ENCODE peak calls at places on chromosomes 11 and 22, in ten cellular contexts. One of them, this sample, is unnamed.

GRCh38 chr11:119369035-119369925 is 12.2 kb downstream of the USP2 start:
- DNase-seq in fibroblast of mammary gland: peak; percentile 62
- DNase-seq in NT2/D1: no peak
- DNase-seq in fibroblast of lung: no peak
- DNase-seq in adrenal gland: no peak
- DNase-seq in AG10803: peak; percentile 58
- DNase-seq in HL-60: no peak
- DNase-seq in neuronal stem cell: no peak
- DNase-seq in coronary artery: no peak
- DNase-seq in A549: no peak
- DNase-seq in this sample: no peak

GRCh38 chr22:22929381-22930221 is 42.0 kb downstream of the IGLL5 start:
- DNase-seq in fibroblast of mammary gland: no peak
- DNase-seq in NT2/D1: no peak
- DNase-seq in fibroblast of lung: no peak
- DNase-seq in adrenal gland: no peak
- DNase-seq in AG10803: no peak
- DNase-seq in HL-60: no peak
- DNase-seq in neuronal stem cell: no peak
- DNase-seq in coronary artery: no peak
- DNase-seq in A549: no peak
- DNase-seq in this sample: no peak

GRCh38 chr11:23211221-23211620 is 350.9 kb upstream of the CCDC179 start:
- DNase-seq in fibroblast of mammary gland: no peak
- DNase-seq in NT2/D1: no peak
- DNase-seq in fibroblast of lung: peak; percentile 55
- DNase-seq in adrenal gland: no peak
- DNase-seq in AG10803: peak; percentile 16
- DNase-seq in HL-60: no peak
- DNase-seq in neuronal stem cell: no peak
- DNase-seq in coronary artery: no peak
- DNase-seq in A549: no peak
- DNase-seq in this sample: no peak

GRCh38 chr11:126702987-126703386 is 297.6 kb downstream of the KIRREL3 start:
- DNase-seq in fibroblast of mammary gland: no peak
- DNase-seq in NT2/D1: no peak
- DNase-seq in fibroblast of lung: peak; percentile 22
- DNase-seq in adrenal gland: peak; percentile 53
- DNase-seq in AG10803: no peak
- DNase-seq in HL-60: no peak
- DNase-seq in neuronal stem cell: no peak
- DNase-seq in coronary artery: no peak
- DNase-seq in A549: no peak
- DNase-seq in this sample: no peak

GRCh38 chr11:27673979-27674663 is 26.1 kb downstream of the BDNF start:
- DNase-seq in fibroblast of mammary gland: no peak
- DNase-seq in NT2/D1: no peak
- DNase-seq in fibroblast of lung: no peak
- DNase-seq in adrenal gland: no peak
- DNase-seq in AG10803: no peak
- DNase-seq in HL-60: no peak
- DNase-seq in neuronal stem cell: no peak
- DNase-seq in coronary artery: no peak
- DNase-seq in A549: no peak
- DNase-seq in this sample: no peak

GRCh38 chr11:15829312-15829711 is 527.0 kb downstream of the SOX6 start:
- DNase-seq in fibroblast of mammary gland: no peak
- DNase-seq in NT2/D1: no peak
- DNase-seq in fibroblast of lung: no peak
- DNase-seq in adrenal gland: no peak
- DNase-seq in AG10803: no peak
- DNase-seq in HL-60: no peak
- DNase-seq in neuronal stem cell: no peak
- DNase-seq in coronary artery: no peak
- DNase-seq in A549: no peak
- DNase-seq in this sample: no peak

GRCh38 chr11:69705901-69706787 is 2.3 kb upstream of the FGF19 start:
- DNase-seq in fibroblast of mammary gland: no peak
- DNase-seq in NT2/D1: no peak
- DNase-seq in fibroblast of lung: no peak
- DNase-seq in adrenal gland: no peak
- DNase-seq in AG10803: no peak
- DNase-seq in HL-60: no peak
- DNase-seq in neuronal stem cell: no peak
- DNase-seq in coronary artery: no peak
- DNase-seq in A549: no peak
- DNase-seq in this sample: no peak

GRCh38 chr11:130473795-130474377 is 25.4 kb downstream of the ADAMTS15 start:
- DNase-seq in fibroblast of mammary gland: no peak
- DNase-seq in NT2/D1: no peak
- DNase-seq in fibroblast of lung: no peak
- DNase-seq in adrenal gland: no peak
- DNase-seq in AG10803: no peak
- DNase-seq in HL-60: no peak
- DNase-seq in neuronal stem cell: no peak
- DNase-seq in coronary artery: peak; percentile 69
- DNase-seq in A549: no peak
- DNase-seq in this sample: no peak

GRCh38 chr22:47176573-47177333 is 414.3 kb downstream of the TBC1D22A start:
- DNase-seq in fibroblast of mammary gland: no peak
- DNase-seq in NT2/D1: no peak
- DNase-seq in fibroblast of lung: no peak
- DNase-seq in adrenal gland: peak; percentile 16
- DNase-seq in AG10803: no peak
- DNase-seq in HL-60: no peak
- DNase-seq in neuronal stem cell: no peak
- DNase-seq in coronary artery: peak; percentile 63
- DNase-seq in A549: no peak
- DNase-seq in this sample: no peak

GRCh38 chr11:16879690-16880089 is 134.5 kb downstream of the PLEKHA7 start:
- DNase-seq in fibroblast of mammary gland: peak; percentile 14
- DNase-seq in NT2/D1: no peak
- DNase-seq in fibroblast of lung: no peak
- DNase-seq in adrenal gland: no peak
- DNase-seq in AG10803: no peak
- DNase-seq in HL-60: no peak
- DNase-seq in neuronal stem cell: no peak
- DNase-seq in coronary artery: no peak
- DNase-seq in A549: no peak
- DNase-seq in this sample: no peak
- H3K4me3 ChIP-seq in fibroblast of mammary gland: no peak overlapping the region
- H3K4me3 ChIP-seq in NT2/D1: no peak overlapping the region
- H3K4me3 ChIP-seq in fibroblast of lung: no peak overlapping the region
- H3K4me3 ChIP-seq in adrenal gland: no peak overlapping the region
- H3K4me3 ChIP-seq in AG10803: no peak overlapping the region
- H3K4me3 ChIP-seq in HL-60: no peak overlapping the region
- H3K4me3 ChIP-seq in neuronal stem cell: no peak overlapping the region
- H3K4me3 ChIP-seq in coronary artery: no peak overlapping the region
- H3K4me3 ChIP-seq in A549: no peak overlapping the region
- H3K4me3 ChIP-seq in this sample: no peak overlapping the region

DNA sequence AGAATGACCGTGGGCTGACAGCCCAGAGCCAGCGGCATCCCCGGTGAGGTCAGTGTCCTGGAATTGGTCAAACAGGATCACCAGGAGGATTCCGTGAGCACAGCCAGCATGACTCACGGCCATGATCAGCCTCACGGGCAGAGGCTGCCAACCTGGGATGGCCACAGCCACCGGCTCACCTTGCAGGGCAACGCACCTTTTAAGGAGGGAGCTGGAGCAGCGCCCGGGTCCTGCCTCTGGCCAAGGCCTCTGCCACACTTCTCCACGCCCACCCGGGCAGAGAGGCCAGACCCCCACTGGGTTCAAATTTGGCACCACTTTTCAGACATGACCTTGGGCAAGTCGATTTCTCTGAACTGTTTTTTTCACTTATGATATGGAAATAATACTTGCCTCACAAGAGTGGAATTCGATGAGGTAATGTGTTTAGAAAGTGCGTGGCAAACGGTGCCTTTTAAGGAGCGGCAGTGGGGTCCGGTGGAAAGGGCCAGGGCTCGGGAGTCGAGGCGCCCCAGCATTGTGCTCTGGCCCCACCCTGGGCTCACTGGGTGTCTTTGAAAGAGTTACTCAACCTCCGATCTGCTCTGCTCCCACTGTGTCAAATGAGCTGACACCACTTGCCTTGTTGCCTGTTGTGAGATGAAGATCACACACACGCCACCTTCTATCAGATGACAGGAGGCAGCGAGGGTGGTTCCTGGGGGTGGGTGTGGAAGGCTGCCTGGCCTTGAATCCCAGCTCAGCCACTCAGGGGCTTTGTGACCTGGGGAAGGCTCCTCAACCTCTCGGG is 16.0 kb downstream of the TXN2 start:
- DNase-seq in fibroblast of mammary gland: peak; percentile 85
- DNase-seq in NT2/D1: no peak
- DNase-seq in fibroblast of lung: peak; percentile 95
- DNase-seq in adrenal gland: peak; percentile 96
- DNase-seq in AG10803: peak; percentile 79
- DNase-seq in HL-60: no peak
- DNase-seq in neuronal stem cell: no peak
- DNase-seq in coronary artery: peak; percentile 90
- DNase-seq in A549: peak; percentile 87
- DNase-seq in this sample: peak; percentile 85
- H3K4me3 ChIP-seq in fibroblast of mammary gland: no peak overlapping the region
- H3K4me3 ChIP-seq in NT2/D1: no peak overlapping the region
- H3K4me3 ChIP-seq in fibroblast of lung: no peak overlapping the region
- H3K4me3 ChIP-seq in adrenal gland: no peak overlapping the region
- H3K4me3 ChIP-seq in AG10803: no peak overlapping the region
- H3K4me3 ChIP-seq in HL-60: no peak overlapping the region
- H3K4me3 ChIP-seq in neuronal stem cell: no peak overlapping the region
- H3K4me3 ChIP-seq in coronary artery: no peak overlapping the region
- H3K4me3 ChIP-seq in A549: no peak overlapping the region
- H3K4me3 ChIP-seq in this sample: no peak overlapping the region

DNA sequence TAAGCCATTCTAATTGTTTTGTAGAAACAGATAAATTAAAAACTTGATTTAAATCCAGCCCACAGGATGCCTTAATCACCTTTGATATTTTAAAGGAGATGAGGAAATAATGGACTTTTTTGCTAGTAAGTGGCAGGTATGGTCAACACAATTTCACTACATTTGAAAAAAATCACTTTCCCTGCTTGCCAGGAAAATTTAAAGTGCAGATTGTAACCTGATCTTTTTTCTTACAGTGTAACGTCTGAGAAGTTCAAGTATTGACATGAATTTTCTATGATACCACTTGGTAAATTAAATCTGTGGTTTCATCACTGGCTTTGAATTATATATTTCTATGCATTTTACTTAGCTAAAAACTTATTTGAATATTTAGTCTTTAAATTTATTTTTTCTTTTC is 65.3 kb downstream of the ARHGEF12 start:
- DNase-seq in fibroblast of mammary gland: no peak
- DNase-seq in NT2/D1: no peak
- DNase-seq in fibroblast of lung: peak; percentile 19
- DNase-seq in adrenal gland: no peak
- DNase-seq in AG10803: no peak
- DNase-seq in HL-60: no peak
- DNase-seq in neuronal stem cell: no peak
- DNase-seq in coronary artery: no peak
- DNase-seq in A549: no peak
- DNase-seq in this sample: no peak
- H3K4me3 ChIP-seq in fibroblast of mammary gland: no peak overlapping the region
- H3K4me3 ChIP-seq in NT2/D1: no peak overlapping the region
- H3K4me3 ChIP-seq in fibroblast of lung: peak overlapping the region; percentile 7
- H3K4me3 ChIP-seq in adrenal gland: no peak overlapping the region
- H3K4me3 ChIP-seq in AG10803: no peak overlapping the region
- H3K4me3 ChIP-seq in HL-60: no peak overlapping the region
- H3K4me3 ChIP-seq in neuronal stem cell: no peak overlapping the region
- H3K4me3 ChIP-seq in coronary artery: no peak overlapping the region
- H3K4me3 ChIP-seq in A549: peak overlapping the region; percentile 36
- H3K4me3 ChIP-seq in this sample: peak overlapping the region; percentile 28

GRCh38 chr22:25419247-25420113 is 145.0 kb upstream of the GRK3 start:
- DNase-seq in fibroblast of mammary gland: no peak
- DNase-seq in NT2/D1: no peak
- DNase-seq in fibroblast of lung: no peak
- DNase-seq in adrenal gland: peak; percentile 55
- DNase-seq in AG10803: peak; percentile 20
- DNase-seq in HL-60: peak; percentile 98
- DNase-seq in neuronal stem cell: no peak
- DNase-seq in coronary artery: no peak
- DNase-seq in A549: no peak
- DNase-seq in this sample: no peak
- H3K4me3 ChIP-seq in fibroblast of mammary gland: no peak overlapping the region
- H3K4me3 ChIP-seq in NT2/D1: no peak overlapping the region
- H3K4me3 ChIP-seq in fibroblast of lung: no peak overlapping the region
- H3K4me3 ChIP-seq in adrenal gland: no peak overlapping the region
- H3K4me3 ChIP-seq in AG10803: peak overlapping the region; percentile 2
- H3K4me3 ChIP-seq in HL-60: peak overlapping the region; percentile 73
- H3K4me3 ChIP-seq in neuronal stem cell: no peak overlapping the region
- H3K4me3 ChIP-seq in coronary artery: peak overlapping the region; percentile 48
- H3K4me3 ChIP-seq in A549: no peak overlapping the region
- H3K4me3 ChIP-seq in this sample: no peak overlapping the region

DNA sequence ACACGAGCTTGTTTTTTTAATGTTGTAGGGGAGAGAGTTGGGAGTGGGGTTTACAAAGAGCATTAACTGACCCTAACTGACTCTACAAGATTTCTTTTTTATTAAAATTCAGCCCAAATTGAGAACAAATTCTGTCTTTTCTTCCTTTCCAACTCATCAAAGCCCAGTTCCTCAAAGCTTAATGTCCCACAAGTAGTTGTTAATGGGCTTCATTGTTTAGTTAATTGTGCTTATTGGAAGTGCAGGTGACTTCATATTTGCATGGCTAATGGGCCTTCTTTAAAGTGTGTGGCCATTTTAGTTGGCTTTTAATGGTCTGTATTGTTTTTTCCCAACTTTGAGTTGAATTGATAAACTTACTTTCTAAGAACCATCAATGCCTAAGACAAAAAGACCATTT is 39.8 kb downstream of the MPPED2 start:
- DNase-seq in fibroblast of mammary gland: no peak
- DNase-seq in NT2/D1: peak; percentile 43
- DNase-seq in fibroblast of lung: no peak
- DNase-seq in adrenal gland: no peak
- DNase-seq in AG10803: no peak
- DNase-seq in HL-60: no peak
- DNase-seq in neuronal stem cell: no peak
- DNase-seq in coronary artery: no peak
- DNase-seq in A549: no peak
- DNase-seq in this sample: no peak
- H3K4me3 ChIP-seq in fibroblast of mammary gland: no peak overlapping the region
- H3K4me3 ChIP-seq in NT2/D1: no peak overlapping the region
- H3K4me3 ChIP-seq in fibroblast of lung: no peak overlapping the region
- H3K4me3 ChIP-seq in adrenal gland: no peak overlapping the region
- H3K4me3 ChIP-seq in AG10803: no peak overlapping the region
- H3K4me3 ChIP-seq in HL-60: no peak overlapping the region
- H3K4me3 ChIP-seq in neuronal stem cell: no peak overlapping the region
- H3K4me3 ChIP-seq in coronary artery: no peak overlapping the region
- H3K4me3 ChIP-seq in A549: no peak overlapping the region
- H3K4me3 ChIP-seq in this sample: no peak overlapping the region

GRCh38 chr22:32204856-32205722 is at the start of gene RFPL2:
- DNase-seq in fibroblast of mammary gland: no peak
- DNase-seq in NT2/D1: peak; percentile 39
- DNase-seq in fibroblast of lung: peak; percentile 27
- DNase-seq in adrenal gland: no peak
- DNase-seq in AG10803: peak; percentile 1
- DNase-seq in HL-60: peak; percentile 40
- DNase-seq in neuronal stem cell: peak; percentile 69
- DNase-seq in coronary artery: no peak
- DNase-seq in A549: peak; percentile 75
- DNase-seq in this sample: peak; percentile 8
- H3K4me3 ChIP-seq in fibroblast of mammary gland: no peak within 1 kb of the TSS
- H3K4me3 ChIP-seq in NT2/D1: peak within 1 kb of the TSS; percentile 40
- H3K4me3 ChIP-seq in fibroblast of lung: no peak within 1 kb of the TSS
- H3K4me3 ChIP-seq in adrenal gland: no peak within 1 kb of the TSS
- H3K4me3 ChIP-seq in AG10803: no peak within 1 kb of the TSS
- H3K4me3 ChIP-seq in HL-60: peak within 1 kb of the TSS; percentile 41
- H3K4me3 ChIP-seq in neuronal stem cell: peak within 1 kb of the TSS; percentile 77
- H3K4me3 ChIP-seq in coronary artery: peak within 1 kb of the TSS; percentile 28
- H3K4me3 ChIP-seq in A549: peak within 1 kb of the TSS; percentile 60
- H3K4me3 ChIP-seq in this sample: peak within 1 kb of the TSS; percentile 6